ENCODE peak calls at places on chromosomes 1 and 21, in six cellular contexts. D, G, M, C, E and Q are unnamed samples.

GRCh38 chr1:56123421-56123820 is 455.9 kb downstream of the PLPP3 start:
- DNase-seq in D (no peak), E (no peak), C (no peak), G (no peak), M (peak), Q (no peak)

GRCh38 chr1:203512830-203513578 is 19.1 kb downstream of the OPTC start:
- DNase-seq in M (peak), E (peak), G (peak), D (no peak), C (no peak), Q (peak)

GRCh38 chr1:22283596-22283995 is 140.7 kb upstream of the WNT4 start:
- DNase-seq in D (no peak), G (no peak), E (no peak), C (no peak), M (no peak), Q (no peak)

GRCh38 chr1:56911539-56911938 is 54.3 kb downstream of the C8B start:
- DNase-seq in E (no peak), D (no peak), M (peak), G (no peak), C (no peak), Q (no peak)

GRCh38 chr21:35178812-35179211 is 129.7 kb upstream of the RUNX1 start:
- DNase-seq in M (peak), C (no peak), D (no peak), G (no peak), E (no peak), Q (no peak)

GRCh38 chr21:44291936-44292811 is 6.5 kb downstream of the AIRE start:
- DNase-seq in D (no peak), C (no peak), M (no peak), G (no peak), E (no peak), Q (no peak)

GRCh38 chr1:93346472-93346991 is 825 bp downstream of the DR1 start:
- DNase-seq in C (peak), G (no peak), D (no peak), M (peak), E (peak), Q (no peak)

GRCh38 chr1:208149776-208150514 is 94.2 kb downstream of the PLXNA2 start:
- DNase-seq in E (peak), C (no peak), M (no peak), G (no peak), D (no peak), Q (no peak)

GRCh38 chr1:197170538-197170937 is 24.1 kb upstream of the ASPM start:
- DNase-seq in G (no peak), C (no peak), M (no peak), D (no peak), E (no peak), Q (no peak)

GRCh38 chr1:109910963-109911798 is 532 bp downstream of the CSF1 start:
- DNase-seq in G (no peak), M (no peak), C (no peak), E (peak), D (no peak), Q (no peak)

GRCh38 chr1:188386161-188386560 is 1557.4 kb downstream of the PLA2G4A start:
- DNase-seq in M (no peak), C (no peak), E (no peak), G (no peak), D (no peak), Q (no peak)

GRCh38 chr21:29186246-29186645 is 55.8 kb downstream of the MAP3K7CL start:
- DNase-seq in G (no peak), M (no peak), D (no peak), E (no peak), C (no peak), Q (no peak)

GRCh38 chr1:214303106-214303505 is 22.1 kb downstream of the SMYD2 start:
- DNase-seq in G (no peak), M (no peak), E (no peak), C (no peak), D (no peak), Q (no peak)

GRCh38 chr1:1842360-1843146 is 48.3 kb downstream of the GNB1 start:
- DNase-seq in M (no peak), D (no peak), G (no peak), C (no peak), E (no peak), Q (no peak)

GRCh38 chr1:67004176-67004575 is 49.8 kb downstream of the SLC35D1 start:
- DNase-seq in C (no peak), M (no peak), G (no peak), E (no peak), D (no peak), Q (no peak)

GRCh38 chr21:32794643-32795042 is 23.1 kb upstream of the PAXBP1 start:
- DNase-seq in C (no peak), M (peak), G (no peak), E (no peak), D (no peak), Q (no peak)

GRCh38 chr1:67615886-67616285 is 69.1 kb upstream of the GADD45A start:
- DNase-seq in G (no peak), M (no peak), E (no peak), D (no peak), C (no peak), Q (no peak)

GRCh38 chr1:218025454-218025853 is 259.6 kb upstream of the RRP15 start:
- DNase-seq in C (no peak), D (no peak), M (peak), E (no peak), G (no peak), Q (peak)

GRCh38 chr1:35559317-35559944 is 1.8 kb downstream of the NCDN start:
- DNase-seq in M (no peak), E (peak), D (peak), C (no peak), G (no peak), Q (no peak)

GRCh38 chr1:59204001-59204400 is 92.9 kb upstream of the FGGY start:
- DNase-seq in M (no peak), E (no peak), C (no peak), D (no peak), G (peak), Q (no peak)

GRCh38 chr1:214552174-214552608 is 789 bp upstream of the PTPN14 start:
- DNase-seq in E (no peak), C (no peak), G (no peak), M (peak), D (no peak), Q (peak)

GRCh38 chr1:228364068-228364705 is 42.4 kb downstream of the TRIM11 start:
- DNase-seq in D (no peak), E (no peak), G (no peak), M (no peak), C (no peak), Q (no peak)

GRCh38 chr1:236204656-236205055 is 62.3 kb downstream of the GPR137B start:
- DNase-seq in D (no peak), C (no peak), G (no peak), E (no peak), M (no peak), Q (no peak)

GRCh38 chr1:19036701-19037605 is 80.5 kb upstream of the IFFO2 start:
- DNase-seq in G (no peak), C (no peak), E (no peak), D (no peak), M (no peak), Q (no peak)

GRCh38 chr21:33642896-33643657 is 776 bp downstream of the ITSN1 start:
- DNase-seq in E (peak), C (peak), M (peak), G (no peak), D (no peak), Q (no peak)

GRCh38 chr1:243364866-243365265 is 109.0 kb downstream of the SDCCAG8 start:
- DNase-seq in D (no peak), G (no peak), E (no peak), C (no peak), M (no peak), Q (no peak)

GRCh38 chr1:47906009-47906432 is 91.2 kb downstream of the TRABD2B start:
- DNase-seq in C (no peak), E (no peak), G (no peak), D (no peak), M (no peak), Q (no peak)

GRCh38 chr1:53047737-53048344 is 14.2 kb upstream of the PODN start:
- DNase-seq in D (no peak), E (no peak), G (peak), C (no peak), M (peak), Q (no peak)

GRCh38 chr1:245007686-245008085 is 143.3 kb upstream of the HNRNPU start:
- DNase-seq in C (no peak), G (no peak), D (no peak), M (no peak), E (no peak), Q (no peak)

GRCh38 chr1:60228253-60228594 is 154.7 kb upstream of the C1orf87 start:
- DNase-seq in C (no peak), D (no peak), M (no peak), G (no peak), E (no peak), Q (no peak)

GRCh38 chr1:89310976-89311375 is 38.3 kb upstream of the GBP5 start:
- DNase-seq in C (no peak), D (no peak), G (no peak), E (no peak), M (no peak), Q (no peak)

GRCh38 chr1:209527993-209528392 is 55.5 kb upstream of the CAMK1G start:
- DNase-seq in C (no peak), D (no peak), G (no peak), E (no peak), M (peak), Q (no peak)

GRCh38 chr1:89260575-89261275 is 11.9 kb downstream of the GBP5 start:
- DNase-seq in M (peak), E (no peak), D (no peak), G (no peak), C (no peak), Q (no peak)